ENCODE peak calls at places on chromosome 15, in five cellular contexts. W, V, G, Z and O are unnamed samples.

GRCh38 chr15:40582726-40583246 is 11.3 kb upstream of the KNL1 start:
- DNase-seq in W (no peak), V (no peak), G (peak; percentile 43), Z (no peak), O (no peak)

GRCh38 chr15:57692709-57693108 is 13.8 kb upstream of the POLR2M start:
- DNase-seq in W (no peak), V (no peak), G (no peak), Z (no peak), O (no peak)

GRCh38 chr15:59492389-59493377 is 54.7 kb downstream of the FAM81A start:
- DNase-seq in W (peak; percentile 54), V (peak; percentile 88), G (peak; percentile 61), Z (peak; percentile 29), O (peak; percentile 44)

GRCh38 chr15:63156708-63157065 is 590 bp downstream of the RPS27L start:
- DNase-seq in W (peak; percentile 41), V (peak; percentile 45), G (no peak), Z (no peak), O (no peak)

GRCh38 chr15:22839046-22839705 is 710 bp downstream of the NIPA2 start:
- DNase-seq in W (no peak), V (no peak), G (peak; percentile 22), Z (no peak), O (no peak)

GRCh38 chr15:96565266-96565665 is 234.8 kb downstream of the NR2F2 start:
- DNase-seq in W (no peak), V (no peak), G (no peak), Z (no peak), O (no peak)

GRCh38 chr15:65832549-65833364 is 36.5 kb upstream of the RAB11A start:
- DNase-seq in W (peak; percentile 89), V (peak; percentile 45), G (peak; percentile 99), Z (peak; percentile 74), O (peak; percentile 29)

GRCh38 chr15:92346063-92346462 is 47.6 kb upstream of the ST8SIA2 start:
- DNase-seq in W (no peak), V (peak; percentile 77), G (no peak), Z (no peak), O (no peak)

GRCh38 chr15:94576889-94577533 is 345.6 kb downstream of the MCTP2 start:
- DNase-seq in W (no peak), V (peak; percentile 65), G (no peak), Z (peak; percentile 31), O (no peak)

GRCh38 chr15:27671794-27672438 is 427.2 kb downstream of the OCA2 start:
- DNase-seq in W (no peak), V (peak; percentile 13), G (no peak), Z (no peak), O (no peak)

GRCh38 chr15:66650433-66650832 is 51.6 kb upstream of the SMAD6 start:
- DNase-seq in W (peak; percentile 32), V (no peak), G (no peak), Z (no peak), O (no peak)

GRCh38 chr15:64699767-64700388 is 75.5 kb downstream of the RBPMS2 start:
- DNase-seq in W (peak; percentile 67), V (peak; percentile 74), G (no peak), Z (peak; percentile 66), O (no peak)

GRCh38 chr15:80577552-80578205 is 117.4 kb upstream of the ABHD17C start:
- DNase-seq in W (no peak), V (no peak), G (no peak), Z (no peak), O (no peak)

GRCh38 chr15:52021128-52021671 is 2.2 kb downstream of the MAPK6 start:
- DNase-seq in W (peak; percentile 43), V (peak; percentile 24), G (peak; percentile 86), Z (no peak), O (peak; percentile 33)

GRCh38 chr15:79680721-79681120 is 216.1 kb downstream of the MTHFS start:
- DNase-seq in W (no peak), V (peak; percentile 89), G (peak; percentile 74), Z (peak; percentile 25), O (no peak)

GRCh38 chr15:39247574-39247973 is 333.3 kb upstream of the THBS1 start:
- DNase-seq in W (no peak), V (no peak), G (no peak), Z (no peak), O (no peak)

GRCh38 chr15:77830041-77830440 is 197.3 kb upstream of the LINGO1 start:
- DNase-seq in W (no peak), V (no peak), G (no peak), Z (no peak), O (no peak)

GRCh38 chr15:52348056-52348745 is 52.6 kb upstream of the MYO5C start:
- DNase-seq in W (no peak), V (no peak), G (no peak), Z (no peak), O (no peak)

GRCh38 chr15:80777836-80778620 is 1.1 kb upstream of the CEMIP start:
- DNase-seq in W (no peak), V (no peak), G (no peak), Z (no peak), O (no peak)

GRCh38 chr15:80093854-80094418 is 34.5 kb downstream of the ZFAND6 start:
- DNase-seq in W (peak; percentile 26), V (peak; percentile 16), G (no peak), Z (no peak), O (no peak)

GRCh38 chr15:85407421-85408269 is 27.2 kb downstream of the AKAP13 start:
- DNase-seq in W (peak; percentile 15), V (no peak), G (peak; percentile 84), Z (no peak), O (no peak)

GRCh38 chr15:85405467-85405866 is 25.1 kb downstream of the AKAP13 start:
- DNase-seq in W (no peak), V (no peak), G (no peak), Z (no peak), O (no peak)

GRCh38 chr15:85404922-85405293 is 24.5 kb downstream of the AKAP13 start:
- DNase-seq in W (no peak), V (peak; percentile 14), G (no peak), Z (no peak), O (no peak)

GRCh38 chr15:85408270-85408746 is 27.9 kb downstream of the AKAP13 start:
- DNase-seq in W (no peak), V (no peak), G (no peak), Z (no peak), O (no peak)

GRCh38 chr15:85406916-85407315 is 26.5 kb downstream of the AKAP13 start:
- DNase-seq in W (no peak), V (no peak), G (no peak), Z (no peak), O (no peak)
- H3K27ac ChIP-seq in W (no peak overlapping the region), V (no peak overlapping the region), G (peak overlapping the region; percentile 52), Z (no peak overlapping the region), O (no peak overlapping the region)

GRCh38 chr15:50971542-50971941 is 63.1 kb downstream of the AP4E1 start:
- DNase-seq in W (no peak), V (no peak), G (no peak), Z (no peak), O (no peak)
- H3K9me3 ChIP-seq in W (peaks cover 20% of the 10 kb centered on the region), V (peaks cover 11% of the 10 kb centered on the region), G (peaks cover 22% of the 10 kb centered on the region), Z (no peaks in the 10 kb centered on the region), O (peaks cover 26% of the 10 kb centered on the region)

GRCh38 chr15:68935400-68935937 is 5.1 kb downstream of the SPESP1 start:
- DNase-seq in W (no peak), V (no peak), G (no peak), Z (no peak), O (no peak)
- TF ChIP-seq CTCF in W (no peak), V (no peak), G (no peak), Z (no peak), O (no peak)

DNA sequence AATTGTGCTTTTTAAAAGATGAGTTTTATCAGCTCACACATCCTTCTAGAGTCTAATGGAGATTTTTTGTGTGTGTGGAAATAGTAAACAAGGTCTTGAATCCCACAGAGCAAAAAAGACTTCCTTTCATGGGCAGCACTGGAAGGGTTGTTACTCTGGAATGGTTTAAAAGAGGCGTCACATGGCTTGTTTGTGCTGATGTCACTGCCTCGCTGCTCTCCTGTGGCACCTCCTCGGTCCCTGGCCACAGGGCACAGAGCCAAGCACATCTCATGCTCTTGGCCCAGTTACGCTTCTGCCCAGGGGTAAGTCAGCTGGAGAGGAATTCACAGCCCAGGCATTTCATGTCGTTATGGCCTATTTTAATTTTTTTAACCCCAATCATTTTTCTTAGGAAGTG is 53.2 kb downstream of the PGPEP1L start:
- DNase-seq in W (peak; percentile 83), V (no peak), G (no peak), Z (no peak), O (no peak)
- H3K27ac ChIP-seq in W (peak overlapping the region; percentile 81), V (no peak overlapping the region), G (no peak overlapping the region), Z (no peak overlapping the region), O (no peak overlapping the region)

DNA sequence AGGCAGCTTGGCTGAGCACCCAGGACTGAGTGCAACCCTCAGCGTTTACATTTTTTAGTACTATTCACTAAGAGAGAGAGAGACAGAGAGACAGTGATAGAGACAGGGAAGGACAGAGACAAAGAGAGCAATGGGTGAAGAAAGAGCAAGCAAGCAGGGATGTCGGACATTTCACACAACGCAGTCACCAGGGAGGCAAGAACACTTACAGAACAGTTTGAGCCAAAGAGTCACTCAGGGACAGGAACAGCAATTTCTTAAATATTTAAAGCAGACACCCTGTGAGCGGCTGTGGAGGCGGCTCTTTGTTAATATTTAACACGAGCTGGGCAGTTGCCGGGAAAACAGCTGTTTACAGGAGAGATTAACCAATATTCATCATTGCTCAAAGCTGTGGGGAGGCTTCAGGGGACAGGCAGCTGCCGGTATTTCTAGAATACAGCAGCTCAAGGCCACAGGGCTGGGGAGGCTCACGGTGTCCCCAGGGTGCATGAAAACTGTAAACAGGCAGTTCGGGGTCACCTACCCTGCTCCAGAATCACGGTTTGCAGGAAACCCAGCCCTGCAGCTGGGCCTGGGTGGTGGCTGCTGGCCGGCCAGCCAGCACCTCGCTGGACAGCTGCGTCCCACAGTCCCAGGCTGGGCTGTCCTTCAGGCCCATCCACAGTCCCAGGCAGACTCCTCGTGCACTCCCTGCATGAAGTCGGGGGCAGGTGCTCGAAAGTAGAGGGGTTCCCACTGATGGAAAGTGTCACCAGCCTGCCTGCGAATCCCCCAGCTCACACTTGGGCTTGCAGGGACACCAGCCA is 38.8 kb upstream of the PCSK6 start:
- DNase-seq in W (peak; percentile 58), V (no peak), G (peak; percentile 52), Z (no peak), O (no peak)
- H3K9me3 ChIP-seq in W (no peaks in the 10 kb centered on the region), V (no peaks in the 10 kb centered on the region), G (no peaks in the 10 kb centered on the region), Z (no peaks in the 10 kb centered on the region), O (no peaks in the 10 kb centered on the region)